ENCODE peak calls at places on chromosomes 12 and 14, in five cellular contexts. I is HepG2, O is K562, U is A549, C is GM12878. G is an unnamed sample.

GRCh38 chr12:90978117-90978770 is 23.3 kb upstream of the CCER1 start:
- DNase-seq in O (peak), U (peak), C (peak), I (peak), G (peak)

GRCh38 chr14:86799244-86799647 is 1193.7 kb downstream of the GALC start:
- DNase-seq in C (no peak), U (no peak), I (peak), O (no peak), G (no peak)

GRCh38 chr14:52032196-52032865 is 36.5 kb downstream of the NID2 start:
- DNase-seq in U (no peak), I (no peak), O (no peak), C (no peak), G (no peak)

GRCh38 chr12:92063641-92064040 is 82.0 kb downstream of the BTG1 start:
- DNase-seq in O (no peak), C (no peak), U (no peak), I (no peak), G (no peak)

GRCh38 chr12:51895378-51896135 is 7.7 kb downstream of the ANKRD33 start:
- DNase-seq in U (no peak), O (no peak), C (no peak), I (no peak), G (no peak)

GRCh38 chr12:124231980-124232653 is 62.8 kb upstream of the RFLNA start:
- DNase-seq in C (no peak), I (no peak), U (no peak), O (no peak), G (no peak)

GRCh38 chr12:27387473-27387872 is 54.8 kb downstream of the BMAL2 start:
- DNase-seq in U (no peak), I (no peak), O (no peak), C (no peak), G (no peak)

GRCh38 chr14:77067632-77068514 is 30.2 kb upstream of the CIPC start:
- DNase-seq in O (peak), C (no peak), I (no peak), U (peak), G (peak)

GRCh38 chr14:81211844-81212243 is 8.9 kb downstream of the GTF2A1 start:
- DNase-seq in O (no peak), C (no peak), U (no peak), I (peak), G (peak)

GRCh38 chr14:61891251-61891650 is 129.0 kb downstream of the SNAPC1 start:
- DNase-seq in I (no peak), U (no peak), O (peak), C (no peak), G (peak)

GRCh38 chr14:102055181-102055901 is 31.5 kb downstream of the HSP90AA1 start:
- DNase-seq in I (peak), U (no peak), C (no peak), O (no peak), G (peak)

GRCh38 chr12:47078733-47079364 is 572 bp upstream of the PCED1B start:
- DNase-seq in U (peak), I (no peak), C (no peak), O (peak), G (no peak)

GRCh38 chr12:58877243-58877743 is 43.0 kb downstream of the LRIG3 start:
- DNase-seq in C (no peak), O (no peak), I (peak), U (peak), G (no peak)

GRCh38 chr14:69610859-69611263 is 535 bp upstream of the SUSD6 start:
- DNase-seq in C (no peak), I (no peak), O (no peak), U (no peak), G (peak)

GRCh38 chr12:38113991-38114390 is 202.6 kb upstream of the ALG10B start:
- DNase-seq in C (no peak), U (no peak), O (no peak), I (no peak), G (no peak)

GRCh38 chr12:11014234-11014633 is 8.2 kb downstream of the TAS2R19 start:
- DNase-seq in U (no peak), O (no peak), C (no peak), I (no peak), G (no peak)

GRCh38 chr14:56808314-56809201 is 1.7 kb downstream of the OTX2 start:
- DNase-seq in I (no peak), C (no peak), O (no peak), U (no peak), G (peak)

GRCh38 chr14:40074169-40074568 is 641.9 kb upstream of the FBXO33 start:
- DNase-seq in C (no peak), O (no peak), I (no peak), U (no peak), G (peak)

GRCh38 chr14:90396342-90397339 is at the start of gene CALM1:
- DNase-seq in O (peak), U (peak), I (peak), C (peak), G (peak)

GRCh38 chr14:37594916-37595808 is at the start of the genes FOXA1 and TTC6:
- DNase-seq in O (peak), C (no peak), U (peak), I (peak), G (peak)

GRCh38 chr14:104687601-104688504 is 1.6 kb upstream of the INF2 start:
- DNase-seq in I (peak), U (peak), C (no peak), O (no peak), G (peak)

GRCh38 chr12:129911437-129912049 is 7.7 kb upstream of the TMEM132D start:
- DNase-seq in C (no peak), O (peak), I (peak), U (peak), G (peak)

GRCh38 chr14:104393898-104394605 is 185.5 kb upstream of the C14orf180 start:
- DNase-seq in U (no peak), O (no peak), I (no peak), C (no peak), G (no peak)

GRCh38 chr12:48977290-48978281 is 536 bp upstream of the WNT1 start:
- DNase-seq in C (no peak), I (peak), U (peak), O (peak), G (peak)

GRCh38 chr12:10940389-10940788 is 1.3 kb upstream of the TAS2R14 start:
- DNase-seq in C (no peak), O (no peak), I (peak), U (peak), G (no peak)

GRCh38 chr12:32482226-32482625 is 82.9 kb downstream of the FGD4 start:
- DNase-seq in I (no peak), U (no peak), O (no peak), C (peak), G (no peak)

GRCh38 chr12:116458492-116458891 is 100.7 kb upstream of the MAP1LC3B2 start:
- DNase-seq in U (no peak), C (no peak), I (no peak), O (peak), G (no peak)

DNA sequence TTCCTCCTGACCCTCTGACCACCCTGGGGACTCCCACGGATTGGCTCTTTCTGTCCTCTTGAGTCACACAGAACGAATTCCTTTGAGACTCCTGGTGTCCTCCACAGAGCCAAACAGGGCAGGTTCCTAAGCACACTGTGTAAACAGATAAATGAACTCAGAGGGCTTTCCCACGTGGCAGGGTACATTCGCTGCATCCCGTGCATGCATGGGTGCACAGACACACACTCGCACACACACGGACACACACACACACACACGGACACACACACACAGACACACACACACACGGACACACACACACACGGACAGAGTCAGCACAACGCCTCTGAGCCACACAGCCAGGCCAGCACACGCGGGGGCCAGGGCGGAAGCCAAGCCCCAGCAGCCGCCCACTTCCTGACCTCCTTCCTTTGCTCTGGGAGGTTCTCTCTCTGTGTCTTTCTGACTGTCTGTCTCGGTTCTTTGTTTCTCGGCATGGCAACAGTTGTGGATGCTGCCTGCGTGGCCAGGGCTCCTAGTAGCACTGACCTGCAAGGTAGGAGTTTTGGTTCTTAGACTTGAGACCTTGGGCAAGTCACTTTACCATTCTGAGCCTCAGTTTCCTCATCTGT is 706 bp downstream of the CRACR2A start:
- DNase-seq in U (no peak), I (peak), O (peak), C (peak), G (no peak)
- TF ChIP-seq JUNB in U (no peak), I (no peak), O (no peak), C (no peak), G (no peak)

GRCh38 chr12:130973109-130973508 is 19.4 kb downstream of the ADGRD1 start:
- DNase-seq in C (no peak), U (no peak), O (no peak), I (no peak), G (no peak)

GRCh38 chr12:130977046-130977758 is 23.5 kb downstream of the ADGRD1 start:
- DNase-seq in C (no peak), I (no peak), U (no peak), O (no peak), G (peak)

GRCh38 chr12:130973906-130974305 is 20.2 kb downstream of the ADGRD1 start:
- DNase-seq in O (no peak), I (no peak), U (no peak), C (no peak), G (no peak)

GRCh38 chr12:130976171-130976720 is 22.5 kb downstream of the ADGRD1 start:
- DNase-seq in O (no peak), I (no peak), U (no peak), C (no peak), G (no peak)

DNA sequence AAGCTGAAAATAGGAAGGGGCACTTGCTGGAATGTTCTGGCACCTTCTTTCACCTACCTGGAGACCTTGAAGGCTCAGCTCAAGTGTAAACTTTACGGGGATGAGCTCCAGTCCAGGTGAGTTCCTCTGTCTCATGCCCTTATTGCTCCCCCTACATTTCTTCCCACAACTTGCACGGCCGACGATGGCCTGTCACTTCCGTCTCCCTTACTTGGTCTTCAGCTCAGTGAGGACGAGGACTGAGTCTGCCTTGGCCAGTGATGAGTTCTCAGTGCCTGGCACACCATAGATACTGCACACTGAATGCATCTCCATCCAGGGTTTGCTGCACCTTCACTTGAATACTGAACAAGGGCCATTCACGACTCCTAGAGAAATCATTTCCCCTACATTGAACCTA is 21.4 kb downstream of the ADGRD1 start:
- DNase-seq in I (no peak), O (no peak), U (no peak), C (no peak), G (no peak)
- TF ChIP-seq JUNB in I (no peak), O (no peak), U (no peak), C (no peak), G (no peak)

GRCh38 chr12:55973598-55974307 is at the start of gene RAB5B:
- DNase-seq in O (peak), I (peak), U (peak), C (peak), G (peak)

GRCh38 chr12:55972906-55973597 is 826 bp upstream of the RAB5B start:
- DNase-seq in C (no peak), O (peak), U (no peak), I (no peak), G (no peak)

GRCh38 chr12:55970775-55971174 is 3.1 kb upstream of the RAB5B start:
- DNase-seq in C (no peak), U (no peak), I (no peak), O (no peak), G (no peak)

GRCh38 chr12:55972045-55972843 is 1.6 kb upstream of the RAB5B start:
- DNase-seq in U (no peak), O (peak), I (peak), C (no peak), G (peak)

GRCh38 chr12:55974308-55974724 is 438 bp downstream of the RAB5B start:
- DNase-seq in O (peak), C (no peak), I (peak), U (peak), G (peak)
- TF ChIP-seq JUNB in O (no peak), C (no peak), I (no peak), U (no peak), G (no peak)

GRCh38 chr14:100059433-100059781 is 5.8 kb upstream of the EVL start:
- DNase-seq in U (no peak), O (no peak), C (no peak), I (no peak), G (no peak)
- TF ChIP-seq JUNB in U (no peak), O (no peak), C (no peak), I (no peak), G (no peak)

GRCh38 chr14:65210827-65211192 is 108.5 kb upstream of the MAX start:
- DNase-seq in C (no peak), O (no peak), U (no peak), I (no peak), G (no peak)

GRCh38 chr14:65211341-65211987 is 109.1 kb upstream of the MAX start:
- DNase-seq in O (peak), I (peak), C (no peak), U (no peak), G (no peak)

GRCh38 chr14:65213316-65213715 is 111.0 kb upstream of the MAX start:
- DNase-seq in O (no peak), C (no peak), U (no peak), I (no peak), G (peak)

GRCh38 chr14:65208548-65208947 is 106.2 kb upstream of the MAX start:
- DNase-seq in C (no peak), U (no peak), O (peak), I (no peak), G (no peak)

GRCh38 chr14:65210118-65210826 is 108.0 kb upstream of the MAX start:
- DNase-seq in I (no peak), U (no peak), O (peak), C (peak), G (no peak)
- TF ChIP-seq JUNB in I (no peak), U (no peak), O (no peak), C (peak), G (no peak)

DNA sequence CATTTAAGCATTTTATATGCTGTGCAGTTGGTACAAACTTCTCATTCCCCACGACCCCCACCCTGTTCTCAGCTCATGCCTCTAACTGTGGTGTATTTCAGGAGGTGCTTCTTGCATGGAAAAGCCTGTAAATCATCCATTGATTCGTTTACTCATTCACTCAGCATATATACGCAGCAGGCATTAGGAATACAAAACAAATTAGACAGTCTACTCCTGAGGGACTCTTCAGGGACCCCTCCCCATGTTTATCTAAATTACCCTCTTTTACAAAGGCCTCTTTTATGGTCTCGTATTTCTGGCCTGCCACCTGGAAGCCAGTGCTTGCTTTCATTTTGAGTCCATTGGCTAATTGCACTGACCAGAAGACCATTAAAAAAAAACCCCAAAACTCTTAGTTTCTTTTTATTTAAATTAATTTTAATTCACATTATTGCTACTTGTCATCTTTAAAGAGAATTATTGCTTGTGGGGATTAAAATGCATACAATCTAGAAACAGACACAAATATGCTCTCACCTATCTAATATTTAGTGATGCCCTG is 134.4 kb downstream of the DACT1 start:
- DNase-seq in I (no peak), O (no peak), U (no peak), C (no peak), G (no peak)
- TF ChIP-seq JUNB in I (no peak), O (no peak), U (no peak), C (no peak), G (no peak)

DNA sequence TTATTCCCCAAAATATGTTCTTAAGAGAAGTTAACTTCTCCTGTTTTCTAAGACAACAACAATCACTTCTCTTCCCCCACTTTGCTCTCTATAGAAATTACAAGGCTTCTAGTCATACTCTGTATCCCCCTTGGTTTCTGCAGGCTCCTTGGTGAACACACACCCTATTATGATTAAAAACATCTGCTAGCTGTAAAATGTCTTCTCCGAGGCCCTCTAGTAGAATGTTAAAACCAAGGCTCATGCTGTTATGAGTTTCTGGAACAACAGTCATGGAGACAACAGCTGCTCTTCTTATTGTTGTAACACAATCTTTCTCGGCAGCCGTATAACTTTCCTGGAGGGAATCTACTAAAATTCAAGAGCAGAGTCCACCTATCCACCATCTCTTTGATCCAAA is 397.5 kb upstream of the CCDC196 start:
- DNase-seq in U (no peak), O (no peak), I (no peak), C (no peak), G (no peak)
- TF ChIP-seq JUNB in U (no peak), O (no peak), I (no peak), C (no peak), G (no peak)

GRCh38 chr12:53066594-53066978 is 12.6 kb downstream of the SPRYD3 start:
- DNase-seq in O (no peak), I (no peak), C (no peak), U (no peak), G (no peak)

GRCh38 chr12:53068811-53069585 is 10.2 kb downstream of the SPRYD3 start:
- DNase-seq in C (no peak), O (no peak), U (no peak), I (no peak), G (no peak)

GRCh38 chr12:53065975-53066593 is 13.1 kb downstream of the SPRYD3 start:
- DNase-seq in I (peak), C (no peak), U (peak), O (peak), G (peak)

GRCh38 chr12:53067993-53068770 is 11.0 kb downstream of the SPRYD3 start:
- DNase-seq in C (no peak), I (no peak), O (no peak), U (no peak), G (no peak)

GRCh38 chr12:53067074-53067992 is 11.9 kb downstream of the SPRYD3 start:
- DNase-seq in I (no peak), C (no peak), U (no peak), O (no peak), G (no peak)
- TF ChIP-seq JUNB in I (no peak), C (no peak), U (no peak), O (no peak), G (no peak)